ENCODE peak calls at places on chromosomes 4 and X, in seven cellular contexts. K is amniotic stem cell; I is NCI-H748 treated with DMSO at 0.1 percent for 48 hours; P is right cardiac atrium; T is stimulated activated naive CD8-positive, alpha-beta T cell treated with anti-CD3 and anti-CD28 coated beads, Interleukin-15, amount 100 ng/mL, for 72 hours; D is iPS DF 6.9; Q is caudate nucleus. V is an unnamed sample.

GRCh38 chr4:53365121-53365485 is 758 bp downstream of the SCFD2 start:
- DNase-seq in Q (no peak), T (no peak), I (no peak), D (no peak), K (no peak), P (no peak), V (no peak)

GRCh38 chr4:153447175-153447887 is 18.8 kb upstream of the TMEM131L start:
- DNase-seq in K (no peak), T (no peak), I (no peak), P (no peak), D (no peak), Q (no peak), V (no peak)

GRCh38 chrX:131727778-131728177 is 183.9 kb downstream of the OR13H1 start:
- DNase-seq in K (no peak), Q (no peak), P (no peak), T (no peak), I (no peak), D (no peak), V (no peak)

GRCh38 chrX:2848806-2849420 is 20.2 kb downstream of the GYG2 start:
- DNase-seq in Q (no peak), K (peak), D (no peak), T (no peak), I (no peak), P (no peak), V (no peak)

GRCh38 chr4:81466841-81467671 is 4.7 kb downstream of the RASGEF1B start:
- DNase-seq in P (no peak), K (peak), Q (no peak), T (peak), D (no peak), I (peak), V (peak)

GRCh38 chr4:88225216-88226107 is 58.9 kb downstream of the PPM1K start:
- DNase-seq in K (no peak), P (no peak), T (no peak), I (no peak), D (no peak), Q (no peak), V (no peak)

GRCh38 chr4:20809796-20810195 is 109.5 kb downstream of the PACRGL start:
- DNase-seq in D (peak), T (no peak), Q (no peak), P (no peak), K (no peak), I (no peak), V (peak)

GRCh38 chr4:7628432-7628831 is 193.7 kb upstream of the PSAPL1 start:
- DNase-seq in K (no peak), P (no peak), I (no peak), Q (no peak), D (no peak), T (no peak), V (no peak)

GRCh38 chr4:73899321-73899720 is 30.1 kb downstream of the CXCL1 start:
- DNase-seq in K (no peak), I (no peak), D (no peak), Q (no peak), T (no peak), P (no peak), V (no peak)

GRCh38 chr4:110025057-110025456 is 112.4 kb downstream of the EGF start:
- DNase-seq in P (no peak), K (no peak), Q (no peak), T (no peak), I (no peak), D (no peak), V (no peak)

GRCh38 chr4:113020966-113021365 is 28.5 kb upstream of the ANK2 start:
- DNase-seq in D (no peak), I (no peak), P (no peak), T (no peak), K (no peak), Q (no peak), V (no peak)

GRCh38 chrX:3176439-3176820 is 135.2 kb downstream of the ARSF start:
- DNase-seq in D (no peak), K (no peak), I (no peak), T (no peak), Q (no peak), P (no peak), V (no peak)

GRCh38 chrX:129689881-129690280 is 35.1 kb upstream of the APLN start:
- DNase-seq in D (no peak), T (no peak), I (no peak), Q (no peak), K (no peak), P (no peak), V (no peak)

GRCh38 chr4:121041307-121042090 is 30.8 kb downstream of the NDNF start:
- DNase-seq in T (peak), K (no peak), Q (no peak), P (no peak), D (no peak), I (no peak), V (no peak)

GRCh38 chr4:174018236-174018635 is 265.2 kb downstream of the FBXO8 start:
- DNase-seq in Q (no peak), T (no peak), I (no peak), P (no peak), D (no peak), K (no peak), V (no peak)

GRCh38 chrX:97556359-97556758 is 672.7 kb downstream of the RPA4 start:
- DNase-seq in Q (no peak), K (no peak), I (no peak), P (no peak), D (no peak), T (no peak), V (no peak)

GRCh38 chrX:69307029-69307428 is 141.8 kb upstream of the PJA1 start:
- DNase-seq in Q (no peak), I (no peak), P (no peak), K (no peak), T (no peak), D (no peak), V (no peak)

GRCh38 chr4:7436256-7436655 is 1.5 kb upstream of the PSAPL1 start:
- DNase-seq in P (no peak), Q (no peak), K (no peak), I (no peak), D (no peak), T (no peak), V (no peak)

GRCh38 chrX:13167444-13168207 is 123.2 kb upstream of the FAM9C start:
- DNase-seq in I (no peak), Q (no peak), P (no peak), D (no peak), K (no peak), T (no peak), V (peak)

GRCh38 chr4:8754634-8755589 is 116.7 kb downstream of the HMX1 start:
- DNase-seq in I (no peak), Q (no peak), D (no peak), P (peak), K (no peak), T (no peak), V (no peak)

GRCh38 chr4:2280531-2281300 is 18.8 kb upstream of the MXD4 start:
- DNase-seq in I (no peak), Q (no peak), D (no peak), P (peak), K (no peak), T (no peak), V (no peak)

GRCh38 chr4:1316537-1317168 is 27.0 kb downstream of the MAEA start:
- DNase-seq in D (no peak), Q (no peak), T (no peak), P (no peak), K (no peak), I (no peak), V (no peak)

GRCh38 chr4:74283614-74284013 is 24.7 kb upstream of the EPGN start:
- DNase-seq in Q (no peak), T (no peak), K (peak), I (no peak), D (no peak), P (no peak), V (no peak)

GRCh38 chr4:1337376-1337831 is 9.6 kb upstream of the UVSSA start:
- DNase-seq in D (no peak), T (peak), Q (no peak), P (peak), I (no peak), K (no peak), V (no peak)

GRCh38 chrX:133461226-133461625 is 45.9 kb upstream of the GPC4 start:
- DNase-seq in T (no peak), P (no peak), Q (no peak), K (no peak), I (no peak), D (no peak), V (no peak)

GRCh38 chr4:187940299-187940698 is 55.3 kb upstream of the ZFP42 start:
- DNase-seq in D (no peak), Q (no peak), I (no peak), P (no peak), K (no peak), T (no peak), V (no peak)

GRCh38 chr4:89129080-89129640 is 17.8 kb downstream of the TIGD2 start:
- DNase-seq in T (no peak), K (no peak), D (no peak), I (no peak), P (no peak), Q (no peak), V (no peak)

GRCh38 chr4:72295966-72296557 is 264.3 kb downstream of the NPFFR2 start:
- DNase-seq in P (no peak), Q (no peak), T (no peak), D (no peak), I (peak), K (peak), V (no peak)

GRCh38 chr4:185559913-185560281 is 24.6 kb upstream of the PDLIM3 start:
- DNase-seq in I (no peak), K (no peak), D (no peak), P (no peak), Q (peak), T (no peak), V (no peak)